ENCODE peak calls at places on chromosomes 5 and 9, in six cellular contexts. U is A549, N is tibial nerve, Q is sigmoid colon, R is SK-N-SH, F is transverse colon. L is an unnamed sample.

GRCh38 chr5:174503461-174504265 is 220.7 kb upstream of the MSX2 start:
- DNase-seq in U (peak), N (no peak), Q (no peak), R (no peak), F (peak), L (no peak)

GRCh38 chr9:31542384-31543055 is 841.9 kb upstream of the ACO1 start:
- DNase-seq in U (peak), N (no peak), Q (peak), R (peak), F (peak), L (no peak)

GRCh38 chr5:60722416-60722815 is 22.4 kb upstream of the DEPDC1B start:
- DNase-seq in U (no peak), N (no peak), Q (no peak), R (no peak), F (no peak), L (no peak)

GRCh38 chr5:99019812-99020697 is 91.2 kb upstream of the CHD1 start:
- DNase-seq in U (peak), N (no peak), Q (no peak), R (no peak), F (no peak), L (no peak)

GRCh38 chr5:145991044-145991575 is 54.7 kb downstream of the SH3RF2 start:
- DNase-seq in U (no peak), N (no peak), Q (no peak), R (no peak), F (no peak), L (peak)

GRCh38 chr9:135076876-135077430 is 10.5 kb upstream of the OLFM1 start:
- DNase-seq in U (no peak), N (no peak), Q (peak), R (no peak), F (no peak), L (no peak)

GRCh38 chr9:71890042-71890680 is 20.8 kb downstream of the ABHD17B start:
- DNase-seq in U (no peak), N (no peak), Q (no peak), R (no peak), F (no peak), L (no peak)

GRCh38 chr5:159128070-159128507 is 28.4 kb upstream of the EBF1 start:
- DNase-seq in U (no peak), N (no peak), Q (no peak), R (peak), F (no peak), L (no peak)

GRCh38 chr5:97606531-97606930 is 423.5 kb upstream of the RIOK2 start:
- DNase-seq in U (no peak), N (no peak), Q (no peak), R (no peak), F (no peak), L (no peak)

GRCh38 chr9:16871358-16872151 is 1.1 kb upstream of the BNC2 start:
- DNase-seq in U (peak), N (peak), Q (peak), R (peak), F (peak), L (no peak)

GRCh38 chr5:178642351-178642909 is 15.6 kb upstream of the CLK4 start:
- DNase-seq in U (no peak), N (no peak), Q (no peak), R (peak), F (no peak), L (peak)

GRCh38 chr9:90300901-90301688 is 341.5 kb downstream of the DIRAS2 start:
- DNase-seq in U (peak), N (no peak), Q (no peak), R (peak), F (peak), L (no peak)

GRCh38 chr5:51227963-51228515 is 155.2 kb upstream of the ISL1 start:
- DNase-seq in U (no peak), N (no peak), Q (no peak), R (no peak), F (no peak), L (no peak)

GRCh38 chr9:17453751-17454150 is 125.1 kb upstream of the SH3GL2 start:
- DNase-seq in U (no peak), N (no peak), Q (no peak), R (no peak), F (no peak), L (no peak)

GRCh38 chr5:22970956-22971618 is 117.9 kb upstream of the CDH12 start:
- DNase-seq in U (no peak), N (no peak), Q (no peak), R (no peak), F (no peak), L (no peak)
- H3K4me3 ChIP-seq in U (no peak), N (no peak), Q (no peak), R (no peak), F (no peak), L (no peak)

DNA sequence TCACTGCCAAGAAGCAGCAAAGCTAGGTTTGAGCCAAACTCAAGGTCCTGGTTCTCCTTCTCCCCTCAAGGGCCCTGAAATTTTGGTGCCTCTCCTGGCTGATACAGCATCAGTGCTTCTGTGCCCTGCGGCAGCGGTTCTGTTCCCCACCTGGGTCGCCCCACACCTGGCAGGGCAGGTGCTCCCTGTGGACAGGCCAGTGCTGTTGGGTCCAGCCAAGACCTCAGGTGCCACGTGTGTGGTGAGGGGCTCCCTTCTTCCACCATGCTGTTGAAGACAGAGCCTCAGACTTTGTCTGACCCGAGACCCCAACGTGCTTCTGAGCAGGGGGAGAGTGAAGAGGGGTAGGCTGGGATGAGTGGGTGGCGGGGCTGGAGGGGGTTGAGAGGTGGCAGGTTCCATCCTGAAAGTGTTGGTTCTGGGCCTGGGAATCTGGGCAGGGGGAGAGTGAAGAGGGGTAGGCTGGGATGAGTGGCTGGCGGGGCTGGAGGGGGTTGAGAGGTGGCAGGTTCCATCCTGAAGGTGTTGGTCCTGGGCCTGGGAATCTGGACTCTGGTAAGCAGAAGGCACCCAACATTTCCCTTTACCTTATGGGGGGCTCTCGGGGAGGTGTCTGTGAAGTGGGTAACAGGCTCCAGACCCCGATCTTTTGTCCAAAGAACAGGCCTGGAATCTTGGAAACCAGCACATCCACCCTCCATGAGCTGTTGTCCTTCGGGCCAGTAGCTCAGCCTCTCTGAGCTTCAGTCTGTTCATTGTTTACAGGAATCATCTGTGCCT is 2.3 kb downstream of the PLEKHG4B start:
- DNase-seq in U (no peak), N (no peak), Q (no peak), R (no peak), F (no peak), L (no peak)
- H3K27ac ChIP-seq in U (no peak), N (no peak), Q (no peak), R (no peak), F (no peak), L (no peak)

DNA sequence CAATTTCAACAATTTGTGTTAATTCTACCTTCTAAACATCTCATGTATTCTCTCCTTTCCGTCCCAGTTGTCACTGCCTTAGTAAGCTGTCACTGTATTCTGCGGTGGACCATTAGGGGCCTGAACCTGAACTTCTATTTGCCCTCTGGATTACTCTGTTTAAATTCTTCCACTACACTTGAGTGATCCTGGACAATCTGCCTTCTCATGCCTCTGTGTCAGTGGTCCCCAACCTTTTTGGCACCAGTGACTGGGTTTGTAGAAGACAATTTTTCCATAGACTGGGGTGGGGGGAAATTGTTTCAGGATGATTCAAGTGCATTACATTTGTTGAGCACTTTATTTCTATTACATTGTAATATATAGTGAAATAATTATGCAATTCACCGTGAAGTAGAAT is 1157.6 kb upstream of the SEMA6A start:
- DNase-seq in U (no peak), N (no peak), Q (no peak), R (no peak), F (no peak), L (no peak)
- TF ChIP-seq EP300 in U (no peak), N (no peak), Q (no peak), R (no peak), F (no peak), L (no peak)

DNA sequence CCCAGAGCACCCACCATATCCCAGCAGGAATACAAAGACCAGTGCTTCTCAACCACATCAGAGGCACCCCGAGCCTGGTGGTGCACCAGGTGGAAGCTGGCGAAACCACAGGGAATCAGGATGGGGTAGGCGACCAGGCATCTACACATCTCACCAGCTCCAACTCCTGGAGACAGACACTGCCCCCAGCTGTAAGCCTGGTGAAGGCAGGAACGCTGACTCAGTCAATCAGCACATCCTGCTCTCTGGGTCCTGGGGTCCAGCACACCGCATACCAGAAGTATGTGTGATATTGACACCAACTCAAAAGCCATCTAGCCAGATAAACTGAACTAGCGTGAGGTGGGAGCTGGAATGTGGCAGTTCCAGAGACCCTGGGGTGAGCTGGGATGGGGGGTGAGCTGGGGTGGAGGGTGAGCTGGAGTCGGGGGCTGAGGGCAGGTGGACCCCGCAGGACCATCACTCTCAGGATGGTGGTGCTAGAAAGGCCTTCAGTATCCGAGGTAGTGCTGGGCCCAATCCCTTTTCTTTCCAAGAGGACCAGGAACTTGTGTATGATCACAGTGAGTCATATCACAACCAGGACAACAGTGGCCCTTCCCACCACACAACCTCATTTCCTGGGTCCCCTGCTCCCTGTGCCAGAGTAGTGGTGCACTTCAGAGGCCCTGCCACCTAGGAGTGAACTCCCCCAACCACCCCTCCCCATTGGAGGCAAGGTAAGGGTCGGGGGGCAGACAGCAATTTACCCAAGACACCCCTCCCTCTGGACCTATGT is 2.5 kb downstream of the DBN1 start:
- DNase-seq in U (peak), N (no peak), Q (no peak), R (no peak), F (no peak), L (no peak)
- H3K4me3 ChIP-seq in U (no peak), N (no peak), Q (no peak), R (peak), F (no peak), L (peak)